ENCODE peak calls at places on chromosomes 12 and 14, in six cellular contexts. V is SK-N-SH, U is endothelial cell of umbilical vein, M is H1, X is fibroblast of lung, D is IMR-90. H is an unnamed sample. For H4K20me1, the result is how much of the 10 kb centered on the place peaks cover.

GRCh38 chr12:20653871-20654270 is 41.3 kb upstream of the SLCO1C1 start:
- DNase-seq in V (no peak), M (no peak), X (no peak), U (no peak), D (peak), H (peak)

GRCh38 chr12:66688836-66689439 is 10.1 kb upstream of the GRIP1 start:
- DNase-seq in V (peak), X (peak), M (peak), D (peak), U (peak), H (peak)

GRCh38 chr12:129788506-129788905 is 115.3 kb downstream of the TMEM132D start:
- DNase-seq in V (no peak), X (peak), D (no peak), U (no peak), M (no peak), H (no peak)

GRCh38 chr14:68624541-68625220 is 168.2 kb downstream of the ZFP36L1 start:
- DNase-seq in U (no peak), D (no peak), X (no peak), V (no peak), M (peak), H (no peak)

GRCh38 chr12:124018526-124018925 is 45.5 kb downstream of the ZNF664 start:
- DNase-seq in M (no peak), V (no peak), D (no peak), U (peak), X (no peak), H (no peak)

GRCh38 chr14:38882533-38882932 is 220.5 kb downstream of the SEC23A start:
- DNase-seq in D (peak), X (peak), U (no peak), V (no peak), M (no peak), H (peak)

GRCh38 chr14:89369656-89370055 is 47.4 kb downstream of the FOXN3 start:
- DNase-seq in D (no peak), M (no peak), X (no peak), U (no peak), V (no peak), H (no peak)

GRCh38 chr14:100731011-100731670 is 4.4 kb downstream of the DLK1 start:
- DNase-seq in X (no peak), V (peak), U (no peak), D (no peak), M (no peak), H (no peak)

GRCh38 chr12:63264629-63265028 is 113.6 kb upstream of the AVPR1A start:
- DNase-seq in U (no peak), X (no peak), M (no peak), V (no peak), D (no peak), H (no peak)

GRCh38 chr14:97644365-97644764 is 847.2 kb downstream of the VRK1 start:
- DNase-seq in V (no peak), D (no peak), U (no peak), M (no peak), X (no peak), H (no peak)

GRCh38 chr12:42673535-42673934 is 84.0 kb upstream of the PRICKLE1 start:
- DNase-seq in V (no peak), D (no peak), M (no peak), X (no peak), U (no peak), H (no peak)

GRCh38 chr14:60757617-60758016 is 23.1 kb downstream of the MNAT1 start:
- DNase-seq in U (peak), D (peak), V (no peak), M (no peak), X (peak), H (peak)

GRCh38 chr12:74170645-74171477 is 366.8 kb upstream of the ATXN7L3B start:
- DNase-seq in U (no peak), V (no peak), D (no peak), M (no peak), X (no peak), H (no peak)

GRCh38 chr12:74169607-74170006 is 368.0 kb upstream of the ATXN7L3B start:
- DNase-seq in X (no peak), V (no peak), M (no peak), U (no peak), D (no peak), H (no peak)

GRCh38 chr12:74166096-74166495 is 371.5 kb upstream of the ATXN7L3B start:
- DNase-seq in M (no peak), U (no peak), X (no peak), D (no peak), V (no peak), H (no peak)

GRCh38 chr12:74171478-74171909 is 366.1 kb upstream of the ATXN7L3B start:
- DNase-seq in M (no peak), V (no peak), X (no peak), U (no peak), D (no peak), H (no peak)
- H2AFZ ChIP-seq in M (peak), V (no peak), X (no peak), U (no peak), D (no peak), H (no peak)

GRCh38 chr14:93099187-93099586 is 16.5 kb downstream of the ITPK1 start:
- DNase-seq in U (no peak), D (no peak), M (no peak), X (no peak), V (no peak), H (no peak)
- H4K20me1 ChIP-seq in U (under half), D (under half), M (under half), X (under half), V (under half), H (under half)

GRCh38 chr14:24401810-24402702 is 3.3 kb downstream of the NYNRIN start:
- DNase-seq in X (no peak), V (no peak), U (no peak), M (no peak), D (no peak), H (no peak)
- H3K9ac ChIP-seq in X (no peak), V (no peak), U (no peak), M (no peak), D (no peak), H (no peak)

GRCh38 chr14:92774563-92774962 is 19.5 kb upstream of the GOLGA5 start:
- DNase-seq in M (no peak), D (no peak), X (no peak), U (no peak), V (no peak), H (no peak)
- H2AFZ ChIP-seq in M (no peak), D (no peak), X (no peak), U (no peak), V (no peak), H (no peak)

GRCh38 chr12:16348435-16349131 is 1.1 kb downstream of the MGST1 start:
- DNase-seq in D (peak), V (no peak), U (peak), M (no peak), X (peak), H (peak)

GRCh38 chr12:16349132-16349463 is 1.7 kb downstream of the MGST1 start:
- DNase-seq in V (no peak), D (peak), X (peak), U (peak), M (no peak), H (peak)

GRCh38 chr12:16347391-16348298 is at the start of gene MGST1:
- DNase-seq in D (peak), V (peak), X (peak), U (peak), M (peak), H (peak)

GRCh38 chr12:16350682-16351081 is 3.2 kb downstream of the MGST1 start:
- DNase-seq in X (peak), M (no peak), D (peak), U (no peak), V (no peak), H (peak)

GRCh38 chr12:16352481-16352880 is 5.0 kb downstream of the MGST1 start:
- DNase-seq in M (no peak), U (no peak), D (peak), V (no peak), X (peak), H (peak)
- H4K20me1 ChIP-seq in M (under half), U (under half), D (under half), V (under half), X (under half), H (under half)

GRCh38 chr14:51394391-51394790 is 154.3 kb downstream of the TMX1 start:
- DNase-seq in V (no peak), X (peak), M (no peak), D (peak), U (peak), H (peak)
- H3K9ac ChIP-seq in V (peak), X (no peak), M (no peak), D (peak), U (peak), H (peak)

GRCh38 chr14:81535399-81536124 is 1.9 kb upstream of the SEL1L start:
- DNase-seq in V (no peak), U (no peak), X (no peak), M (no peak), D (no peak), H (no peak)
- H2AFZ ChIP-seq in V (no peak), U (no peak), X (peak), M (peak), D (no peak), H (peak)

GRCh38 chr14:104692261-104692938 is 3.0 kb downstream of the INF2 start:
- DNase-seq in U (no peak), D (no peak), V (no peak), X (no peak), M (no peak), H (no peak)
- H4K20me1 ChIP-seq in U (under half), D (half or more), V (half or more), X (under half), M (under half), H (under half)

DNA sequence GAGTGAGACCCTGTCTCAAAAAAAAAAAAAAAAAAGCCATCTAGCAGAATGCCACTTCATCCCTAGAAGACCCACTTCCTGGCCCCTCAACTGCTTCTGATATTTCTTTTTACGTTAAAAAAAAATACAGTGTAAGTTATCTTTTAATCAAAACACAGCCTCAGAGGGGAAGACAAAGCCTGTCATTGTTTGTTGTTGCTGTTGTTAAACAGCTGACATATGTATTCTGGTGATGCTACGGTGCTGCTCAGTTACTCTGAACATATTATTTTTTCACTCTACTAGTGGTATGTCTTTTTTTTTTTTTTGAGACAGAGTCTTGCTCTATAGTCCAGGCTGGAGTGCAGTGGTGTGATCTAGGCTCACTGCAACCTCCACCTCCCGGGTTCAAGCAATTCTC is 75.4 kb downstream of the PAPLN start:
- DNase-seq in V (no peak), D (no peak), M (no peak), X (no peak), U (no peak), H (no peak)
- H3K9ac ChIP-seq in V (no peak), D (no peak), M (no peak), X (no peak), U (no peak), H (no peak)

DNA sequence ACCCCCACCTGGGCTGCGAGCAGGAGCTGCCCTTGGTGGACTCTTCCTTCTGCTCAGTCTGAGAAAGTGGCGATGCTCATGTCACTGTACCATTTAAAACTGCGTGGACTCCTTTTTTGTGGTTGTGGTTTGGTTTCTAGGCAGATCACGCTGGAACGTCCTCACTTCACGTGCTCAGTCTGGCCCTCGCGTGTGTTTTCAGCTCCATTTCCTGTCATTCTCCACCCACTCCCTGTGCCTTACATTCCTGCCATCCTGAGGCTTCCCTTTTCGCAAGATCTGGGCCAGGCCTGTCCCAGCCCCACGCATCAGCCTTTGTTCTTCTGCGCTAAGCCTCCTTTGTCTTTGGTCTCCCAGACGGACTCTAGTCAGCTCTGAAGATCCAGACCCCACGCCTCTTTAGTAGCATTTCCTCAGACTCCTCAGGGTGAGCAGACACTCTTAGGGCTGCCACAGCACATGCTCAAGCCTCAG is 105.4 kb downstream of the FBXL14 start:
- DNase-seq in V (no peak), D (peak), U (no peak), M (no peak), X (peak), H (peak)
- H2AFZ ChIP-seq in V (no peak), D (peak), U (no peak), M (no peak), X (no peak), H (peak)

H was measured in GM23248.